ENCODE peak calls at places on chromosomes 5 and 9, in seven cellular contexts. E is HCT116, X is SK-N-SH, C is GM12878, T is H1, S is HepG2, F is K562. Z is an unnamed sample.

GRCh38 chr9:78542491-78543175 is 245.7 kb downstream of the PSAT1 start:
- DNase-seq in S (no peak), C (no peak), F (no peak), X (no peak), E (no peak), T (no peak), Z (no peak)

GRCh38 chr9:85278769-85279168 is 463.0 kb downstream of the AGTPBP1 start:
- DNase-seq in S (no peak), C (no peak), F (no peak), X (no peak), T (no peak), E (no peak), Z (no peak)

GRCh38 chr5:137146402-137146889 is 352.7 kb downstream of the SPOCK1 start:
- DNase-seq in F (no peak), C (no peak), T (no peak), S (no peak), E (peak), X (no peak), Z (peak)

GRCh38 chr5:61329729-61330128 is 2.3 kb upstream of the ZSWIM6 start:
- DNase-seq in T (no peak), X (no peak), S (peak), F (no peak), E (no peak), C (no peak), Z (no peak)

GRCh38 chr9:127967151-127967809 is 13.5 kb downstream of the EEIG1 start:
- DNase-seq in T (no peak), F (no peak), X (no peak), E (no peak), S (no peak), C (no peak), Z (no peak)

GRCh38 chr5:137822158-137822764 is 45.4 kb upstream of the MYOT start:
- DNase-seq in C (no peak), F (peak), T (peak), E (peak), X (peak), S (peak), Z (peak)

GRCh38 chr5:106135473-106135872 is 1535.3 kb downstream of the EFNA5 start:
- DNase-seq in C (no peak), E (no peak), S (no peak), F (no peak), T (no peak), X (no peak), Z (no peak)

GRCh38 chr5:76678056-76678455 is 37.9 kb upstream of the F2R start:
- DNase-seq in C (no peak), X (no peak), T (no peak), E (no peak), F (no peak), S (no peak), Z (no peak)

GRCh38 chr9:94918038-94918753 is 191.7 kb downstream of the AOPEP start:
- DNase-seq in C (peak), F (no peak), E (no peak), X (no peak), S (peak), T (no peak), Z (no peak)

GRCh38 chr5:14415516-14416074 is 166.0 kb upstream of the OTULINL start:
- DNase-seq in T (no peak), X (no peak), C (peak), S (no peak), E (no peak), F (no peak), Z (no peak)

GRCh38 chr9:85743290-85744128 is 1.8 kb upstream of the AGTPBP1 start:
- DNase-seq in T (no peak), X (no peak), E (peak), S (peak), F (peak), C (no peak), Z (peak)

GRCh38 chr5:140327589-140327988 is 18.8 kb downstream of the HBEGF start:
- DNase-seq in S (peak), F (no peak), X (no peak), C (no peak), T (no peak), E (no peak), Z (no peak)

GRCh38 chr5:93510626-93511420 is 70.2 kb downstream of the NR2F1-AS1 start:
- DNase-seq in E (no peak), F (no peak), C (no peak), T (no peak), X (no peak), S (no peak), Z (no peak)

GRCh38 chr5:134864707-134865106 is 9.5 kb upstream of the TXNDC15 start:
- DNase-seq in C (no peak), S (no peak), X (no peak), F (no peak), E (no peak), T (no peak), Z (no peak)

GRCh38 chr9:135373151-135373685 is 106.4 kb upstream of the PPP1R26 start:
- DNase-seq in F (no peak), T (no peak), X (no peak), C (no peak), S (no peak), E (no peak), Z (no peak)

GRCh38 chr9:38355526-38356120 is 36.9 kb upstream of the ALDH1B1 start:
- DNase-seq in S (peak), X (no peak), F (no peak), E (no peak), T (no peak), C (no peak), Z (no peak)

GRCh38 chr9:121778252-121779225 is 127.1 kb downstream of the DAB2IP start:
- DNase-seq in F (no peak), T (no peak), E (no peak), X (peak), C (no peak), S (no peak), Z (no peak)

GRCh38 chr9:128072144-128073021 is 4.4 kb downstream of the SLC25A25 start:
- DNase-seq in T (no peak), F (no peak), S (no peak), C (peak), X (no peak), E (no peak), Z (no peak)

GRCh38 chr9:128101690-128102089 is 25.8 kb downstream of the PTGES2 start:
- DNase-seq in S (no peak), X (no peak), E (no peak), T (no peak), C (no peak), F (no peak), Z (no peak)

GRCh38 chr9:136021891-136022681 is 60.9 kb upstream of the UBAC1 start:
- DNase-seq in S (no peak), X (no peak), T (no peak), C (no peak), E (no peak), F (no peak), Z (no peak)

GRCh38 chr5:150082889-150083288 is 3.5 kb downstream of the CSF1R start:
- DNase-seq in X (no peak), E (no peak), F (no peak), S (no peak), T (no peak), C (no peak), Z (no peak)

GRCh38 chr9:116891438-116891837 is 204.3 kb downstream of the TRIM32 start:
- DNase-seq in E (no peak), T (no peak), S (no peak), F (no peak), C (no peak), X (no peak), Z (no peak)

GRCh38 chr5:11239261-11239660 is 478.2 kb upstream of the DAP start:
- DNase-seq in C (no peak), S (no peak), X (no peak), E (no peak), T (no peak), F (no peak), Z (no peak)

GRCh38 chr9:110977259-110977709 is 61.0 kb downstream of the LPAR1 start:
- DNase-seq in S (no peak), C (no peak), T (no peak), X (no peak), F (no peak), E (peak), Z (peak)

GRCh38 chr9:75265525-75265972 is 177.2 kb downstream of the OSTF1 start:
- DNase-seq in S (peak), X (peak), T (peak), F (peak), C (no peak), E (peak), Z (peak)

GRCh38 chr5:116779846-116780245 is 205.2 kb upstream of the SEMA6A start:
- DNase-seq in F (no peak), T (no peak), S (no peak), X (no peak), E (no peak), C (no peak), Z (no peak)

GRCh38 chr5:129356846-129357245 is 103.3 kb upstream of the ADAMTS19 start:
- DNase-seq in T (no peak), C (no peak), E (no peak), X (no peak), F (no peak), S (no peak), Z (no peak)

GRCh38 chr5:134600600-134600999 is 32.0 kb downstream of the SAR1B start:
- DNase-seq in C (no peak), F (no peak), X (no peak), E (no peak), T (no peak), S (no peak), Z (no peak)

GRCh38 chr9:96599298-96599697 is 20.3 kb downstream of the CDC14B start:
- DNase-seq in F (no peak), E (no peak), S (no peak), X (no peak), T (no peak), C (no peak), Z (no peak)

GRCh38 chr9:76180541-76180940 is 213.7 kb downstream of the RFK start:
- DNase-seq in E (peak), T (no peak), C (no peak), X (no peak), F (no peak), S (no peak), Z (no peak)

GRCh38 chr5:58972301-58972700 is 389.4 kb downstream of the RAB3C start:
- DNase-seq in C (no peak), T (no peak), S (no peak), X (no peak), E (no peak), F (no peak), Z (no peak)

GRCh38 chr9:124052401-124052800 is 40.8 kb downstream of the LHX2 start:
- DNase-seq in F (no peak), S (no peak), E (no peak), C (no peak), T (no peak), X (no peak), Z (no peak)

GRCh38 chr9:86548220-86548619 is 194.0 kb upstream of the TUT7 start:
- DNase-seq in E (no peak), T (no peak), F (no peak), C (no peak), S (no peak), X (no peak), Z (no peak)

GRCh38 chr5:62460578-62460983 is 48.0 kb downstream of the IPO11 start:
- DNase-seq in T (no peak), F (peak), C (no peak), E (no peak), S (peak), X (peak), Z (peak)

GRCh38 chr5:60677831-60678664 is 21.9 kb downstream of the DEPDC1B start:
- DNase-seq in C (peak), S (peak), T (no peak), F (peak), X (peak), E (no peak), Z (no peak)

GRCh38 chr5:173531863-173532262 is 84.6 kb downstream of the BOD1 start:
- DNase-seq in E (no peak), T (no peak), S (no peak), X (no peak), C (no peak), F (no peak), Z (no peak)

GRCh38 chr5:172713113-172713808 is 57.7 kb downstream of the DUSP1 start:
- DNase-seq in S (no peak), C (no peak), F (peak), T (no peak), E (no peak), X (peak), Z (no peak)

DNA sequence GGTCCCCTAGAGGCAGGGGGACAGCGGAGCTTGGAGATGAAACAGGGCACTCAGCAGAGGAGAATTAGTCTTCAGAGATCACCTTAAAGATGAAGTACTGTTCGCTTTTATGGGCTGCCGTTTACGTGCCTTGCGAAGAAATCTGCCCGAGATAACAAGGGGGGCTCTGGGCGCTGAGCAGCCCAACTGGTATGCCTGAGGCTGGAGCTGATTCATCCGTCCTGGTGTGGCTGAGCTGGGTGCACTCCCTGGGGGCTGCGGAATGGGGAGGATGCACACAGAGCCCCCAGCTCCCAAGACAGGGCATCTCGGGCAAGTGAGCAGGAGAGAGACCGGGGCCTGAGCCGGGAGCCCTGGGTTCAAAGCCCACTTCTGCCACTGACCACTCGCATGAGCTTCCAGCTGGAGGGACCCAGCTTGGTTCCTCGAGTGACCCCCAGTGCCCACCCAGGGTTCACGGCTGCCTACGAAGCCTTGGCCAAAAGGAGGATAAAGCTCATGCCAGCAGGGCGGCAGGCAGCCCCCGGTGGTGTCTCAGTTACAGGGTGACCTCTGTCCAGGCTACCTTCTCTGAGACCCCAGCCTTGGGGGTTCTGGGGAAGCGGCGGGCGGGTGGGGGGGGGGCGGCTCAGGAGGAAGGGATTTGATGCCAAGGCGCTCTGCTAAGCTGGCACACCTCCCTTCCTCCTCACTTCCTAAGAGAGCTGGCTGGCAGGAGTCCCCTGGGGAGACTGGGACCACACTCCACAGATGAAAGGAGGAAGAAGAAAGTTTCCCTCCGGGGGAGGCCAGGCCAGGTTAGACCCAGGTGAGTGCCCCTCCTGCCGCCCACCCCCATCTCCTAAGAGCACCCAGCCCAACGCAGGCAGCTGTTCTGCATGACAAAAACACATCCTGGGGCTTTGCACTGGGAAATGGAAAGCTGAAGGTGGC is 5.7 kb downstream of the FIBCD1 start:
- DNase-seq in X (no peak), E (no peak), S (no peak), T (no peak), C (no peak), F (peak), Z (no peak)
- TF ChIP-seq SIN3A in X (no peak), E (no peak), S (no peak), T (no peak), C (no peak), F (no peak), Z (no peak)

GRCh38 chr5:178672635-178673034 is 45.8 kb upstream of the CLK4 start:
- DNase-seq in E (no peak), C (no peak), T (no peak), X (no peak), S (no peak), F (no peak), Z (no peak)
- TF ChIP-seq SIN3A in E (no peak), C (no peak), T (no peak), X (no peak), S (no peak), F (no peak), Z (no peak)

DNA sequence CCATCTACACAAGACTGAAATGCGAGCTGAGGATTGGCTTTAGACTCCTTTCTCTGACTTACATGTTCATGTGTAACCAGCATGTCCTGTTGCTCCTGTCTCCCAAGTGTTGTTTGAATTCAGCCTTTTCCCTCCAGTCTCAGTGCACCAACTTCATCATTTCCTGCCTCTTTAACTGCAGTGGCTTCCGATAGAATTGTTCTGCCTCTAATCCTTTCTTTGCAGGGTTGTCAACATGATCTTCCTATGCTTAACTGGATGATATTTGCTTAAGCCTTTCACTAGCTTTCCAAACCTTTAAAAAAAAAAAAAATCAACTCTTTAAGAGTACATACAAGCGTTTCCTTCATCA is 6.7 kb upstream of the FYB1 start:
- DNase-seq in T (no peak), F (no peak), C (no peak), X (no peak), E (no peak), S (no peak), Z (no peak)
- TF ChIP-seq SIN3A in T (no peak), F (no peak), C (no peak), X (no peak), E (no peak), S (no peak), Z (no peak)

GRCh38 chr5:152246401-152246800 is 158.7 kb downstream of the NMUR2 start:
- DNase-seq in F (no peak), C (no peak), S (peak), X (no peak), E (no peak), T (no peak), Z (no peak)
- TF ChIP-seq SIN3A in F (no peak), C (no peak), S (no peak), X (no peak), E (no peak), T (peak), Z (no peak)

GRCh38 chr5:153598099-153598498 is 107.6 kb downstream of the GRIA1 start:
- DNase-seq in F (no peak), S (no peak), E (no peak), T (no peak), C (no peak), X (no peak), Z (no peak)

GRCh38 chr5:153601377-153601776 is 110.9 kb downstream of the GRIA1 start:
- DNase-seq in T (no peak), X (no peak), F (no peak), C (peak), E (no peak), S (no peak), Z (no peak)
- TF ChIP-seq SIN3A in T (no peak), X (no peak), F (no peak), C (no peak), E (no peak), S (no peak), Z (no peak)